ENCODE peak calls at places on chromosomes 2 and 18, in ten cellular contexts. One of them, this sample, is unnamed.

GRCh38 chr2:53512071-53512841 is 255.3 kb upstream of the CHAC2 start:
- DNase-seq in CD4-positive, alpha-beta T cell: no peak
- DNase-seq in NCI-H2171 treated with DMSO at 0.1 percent for 48 hours: no peak
- DNase-seq in stimulated activated CD4-positive, alpha-beta T cell treated with anti-CD3 and anti-CD28 coated beads, Interleukin-2, amount 100 ng/mL, for 48 hours: no peak
- DNase-seq in right cardiac atrium: no peak
- DNase-seq in HCT116: no peak
- DNase-seq in H9: no peak
- DNase-seq in stimulated activated CD8-positive, alpha-beta memory T cell treated with anti-CD3 and anti-CD28 coated beads, Interleukin-7, amount 100 ng/mL, for 24 hours: no peak
- DNase-seq in brain microvascular endothelial cell: no peak
- DNase-seq in uterus: no peak
- DNase-seq in this sample: no peak

GRCh38 chr2:28411956-28412609 is 19.4 kb downstream of the FOSL2 start:
- DNase-seq in uterus: no peak
- DNase-seq in HCT116: no peak
- DNase-seq in NCI-H2171 treated with DMSO at 0.1 percent for 48 hours: no peak
- DNase-seq in brain microvascular endothelial cell: no peak
- DNase-seq in CD4-positive, alpha-beta T cell: no peak
- DNase-seq in stimulated activated CD4-positive, alpha-beta T cell treated with anti-CD3 and anti-CD28 coated beads, Interleukin-2, amount 100 ng/mL, for 48 hours: no peak
- DNase-seq in stimulated activated CD8-positive, alpha-beta memory T cell treated with anti-CD3 and anti-CD28 coated beads, Interleukin-7, amount 100 ng/mL, for 24 hours: no peak
- DNase-seq in right cardiac atrium: no peak
- DNase-seq in H9: no peak
- DNase-seq in this sample: no peak

GRCh38 chr2:239002960-239003932 is 155.4 kb downstream of the TWIST2 start:
- DNase-seq in right cardiac atrium: peak
- DNase-seq in CD4-positive, alpha-beta T cell: no peak
- DNase-seq in stimulated activated CD8-positive, alpha-beta memory T cell treated with anti-CD3 and anti-CD28 coated beads, Interleukin-7, amount 100 ng/mL, for 24 hours: no peak
- DNase-seq in brain microvascular endothelial cell: no peak
- DNase-seq in uterus: peak
- DNase-seq in HCT116: no peak
- DNase-seq in stimulated activated CD4-positive, alpha-beta T cell treated with anti-CD3 and anti-CD28 coated beads, Interleukin-2, amount 100 ng/mL, for 48 hours: no peak
- DNase-seq in NCI-H2171 treated with DMSO at 0.1 percent for 48 hours: no peak
- DNase-seq in H9: no peak
- DNase-seq in this sample: no peak

GRCh38 chr2:66318009-66318561 is 116.8 kb upstream of the MEIS1 start:
- DNase-seq in stimulated activated CD8-positive, alpha-beta memory T cell treated with anti-CD3 and anti-CD28 coated beads, Interleukin-7, amount 100 ng/mL, for 24 hours: no peak
- DNase-seq in HCT116: no peak
- DNase-seq in right cardiac atrium: no peak
- DNase-seq in uterus: no peak
- DNase-seq in H9: no peak
- DNase-seq in NCI-H2171 treated with DMSO at 0.1 percent for 48 hours: no peak
- DNase-seq in CD4-positive, alpha-beta T cell: no peak
- DNase-seq in brain microvascular endothelial cell: no peak
- DNase-seq in stimulated activated CD4-positive, alpha-beta T cell treated with anti-CD3 and anti-CD28 coated beads, Interleukin-2, amount 100 ng/mL, for 48 hours: no peak
- DNase-seq in this sample: no peak

GRCh38 chr2:120293991-120294329 is 41.3 kb downstream of the RALB start:
- DNase-seq in NCI-H2171 treated with DMSO at 0.1 percent for 48 hours: no peak
- DNase-seq in HCT116: no peak
- DNase-seq in right cardiac atrium: no peak
- DNase-seq in CD4-positive, alpha-beta T cell: no peak
- DNase-seq in stimulated activated CD4-positive, alpha-beta T cell treated with anti-CD3 and anti-CD28 coated beads, Interleukin-2, amount 100 ng/mL, for 48 hours: no peak
- DNase-seq in H9: no peak
- DNase-seq in uterus: no peak
- DNase-seq in brain microvascular endothelial cell: no peak
- DNase-seq in stimulated activated CD8-positive, alpha-beta memory T cell treated with anti-CD3 and anti-CD28 coated beads, Interleukin-7, amount 100 ng/mL, for 24 hours: no peak
- DNase-seq in this sample: no peak

GRCh38 chr2:132857334-132857733 is 187.3 kb upstream of the LYPD1 start:
- DNase-seq in CD4-positive, alpha-beta T cell: no peak
- DNase-seq in H9: no peak
- DNase-seq in right cardiac atrium: no peak
- DNase-seq in stimulated activated CD8-positive, alpha-beta memory T cell treated with anti-CD3 and anti-CD28 coated beads, Interleukin-7, amount 100 ng/mL, for 24 hours: no peak
- DNase-seq in brain microvascular endothelial cell: no peak
- DNase-seq in HCT116: no peak
- DNase-seq in NCI-H2171 treated with DMSO at 0.1 percent for 48 hours: no peak
- DNase-seq in uterus: no peak
- DNase-seq in stimulated activated CD4-positive, alpha-beta T cell treated with anti-CD3 and anti-CD28 coated beads, Interleukin-2, amount 100 ng/mL, for 48 hours: no peak
- DNase-seq in this sample: no peak

GRCh38 chr2:56580242-56580641 is 396.5 kb downstream of the CCDC85A start:
- DNase-seq in stimulated activated CD8-positive, alpha-beta memory T cell treated with anti-CD3 and anti-CD28 coated beads, Interleukin-7, amount 100 ng/mL, for 24 hours: no peak
- DNase-seq in uterus: no peak
- DNase-seq in stimulated activated CD4-positive, alpha-beta T cell treated with anti-CD3 and anti-CD28 coated beads, Interleukin-2, amount 100 ng/mL, for 48 hours: no peak
- DNase-seq in HCT116: no peak
- DNase-seq in right cardiac atrium: no peak
- DNase-seq in H9: no peak
- DNase-seq in NCI-H2171 treated with DMSO at 0.1 percent for 48 hours: no peak
- DNase-seq in CD4-positive, alpha-beta T cell: no peak
- DNase-seq in brain microvascular endothelial cell: no peak
- DNase-seq in this sample: no peak

GRCh38 chr2:222410534-222410933 is 13.8 kb upstream of the SGPP2 start:
- DNase-seq in brain microvascular endothelial cell: no peak
- DNase-seq in H9: peak
- DNase-seq in uterus: no peak
- DNase-seq in stimulated activated CD4-positive, alpha-beta T cell treated with anti-CD3 and anti-CD28 coated beads, Interleukin-2, amount 100 ng/mL, for 48 hours: no peak
- DNase-seq in CD4-positive, alpha-beta T cell: no peak
- DNase-seq in HCT116: no peak
- DNase-seq in stimulated activated CD8-positive, alpha-beta memory T cell treated with anti-CD3 and anti-CD28 coated beads, Interleukin-7, amount 100 ng/mL, for 24 hours: no peak
- DNase-seq in right cardiac atrium: no peak
- DNase-seq in NCI-H2171 treated with DMSO at 0.1 percent for 48 hours: peak
- DNase-seq in this sample: no peak

GRCh38 chr2:30769891-30770462 is 37.3 kb downstream of the CAPN13 start:
- DNase-seq in HCT116: no peak
- DNase-seq in H9: no peak
- DNase-seq in brain microvascular endothelial cell: no peak
- DNase-seq in CD4-positive, alpha-beta T cell: no peak
- DNase-seq in stimulated activated CD4-positive, alpha-beta T cell treated with anti-CD3 and anti-CD28 coated beads, Interleukin-2, amount 100 ng/mL, for 48 hours: no peak
- DNase-seq in stimulated activated CD8-positive, alpha-beta memory T cell treated with anti-CD3 and anti-CD28 coated beads, Interleukin-7, amount 100 ng/mL, for 24 hours: no peak
- DNase-seq in uterus: no peak
- DNase-seq in right cardiac atrium: no peak
- DNase-seq in NCI-H2171 treated with DMSO at 0.1 percent for 48 hours: no peak
- DNase-seq in this sample: no peak

GRCh38 chr2:159856760-159857159 is 58.8 kb upstream of the CD302 start:
- DNase-seq in brain microvascular endothelial cell: no peak
- DNase-seq in uterus: no peak
- DNase-seq in stimulated activated CD4-positive, alpha-beta T cell treated with anti-CD3 and anti-CD28 coated beads, Interleukin-2, amount 100 ng/mL, for 48 hours: no peak
- DNase-seq in CD4-positive, alpha-beta T cell: no peak
- DNase-seq in stimulated activated CD8-positive, alpha-beta memory T cell treated with anti-CD3 and anti-CD28 coated beads, Interleukin-7, amount 100 ng/mL, for 24 hours: no peak
- DNase-seq in NCI-H2171 treated with DMSO at 0.1 percent for 48 hours: no peak
- DNase-seq in right cardiac atrium: no peak
- DNase-seq in HCT116: no peak
- DNase-seq in H9: no peak
- DNase-seq in this sample: no peak

GRCh38 chr2:149765003-149765402 is 177.4 kb upstream of the MMADHC start:
- DNase-seq in right cardiac atrium: no peak
- DNase-seq in CD4-positive, alpha-beta T cell: no peak
- DNase-seq in NCI-H2171 treated with DMSO at 0.1 percent for 48 hours: no peak
- DNase-seq in stimulated activated CD4-positive, alpha-beta T cell treated with anti-CD3 and anti-CD28 coated beads, Interleukin-2, amount 100 ng/mL, for 48 hours: no peak
- DNase-seq in H9: no peak
- DNase-seq in uterus: no peak
- DNase-seq in brain microvascular endothelial cell: no peak
- DNase-seq in stimulated activated CD8-positive, alpha-beta memory T cell treated with anti-CD3 and anti-CD28 coated beads, Interleukin-7, amount 100 ng/mL, for 24 hours: no peak
- DNase-seq in HCT116: no peak
- DNase-seq in this sample: no peak

GRCh38 chr2:122851972-122852531 is 1096.6 kb downstream of the TSN start:
- DNase-seq in brain microvascular endothelial cell: no peak
- DNase-seq in stimulated activated CD4-positive, alpha-beta T cell treated with anti-CD3 and anti-CD28 coated beads, Interleukin-2, amount 100 ng/mL, for 48 hours: no peak
- DNase-seq in right cardiac atrium: no peak
- DNase-seq in HCT116: no peak
- DNase-seq in uterus: no peak
- DNase-seq in H9: no peak
- DNase-seq in NCI-H2171 treated with DMSO at 0.1 percent for 48 hours: no peak
- DNase-seq in CD4-positive, alpha-beta T cell: no peak
- DNase-seq in stimulated activated CD8-positive, alpha-beta memory T cell treated with anti-CD3 and anti-CD28 coated beads, Interleukin-7, amount 100 ng/mL, for 24 hours: no peak
- DNase-seq in this sample: no peak

GRCh38 chr2:195683174-195683573 is 26.1 kb downstream of the SLC39A10 start:
- DNase-seq in uterus: no peak
- DNase-seq in stimulated activated CD8-positive, alpha-beta memory T cell treated with anti-CD3 and anti-CD28 coated beads, Interleukin-7, amount 100 ng/mL, for 24 hours: no peak
- DNase-seq in stimulated activated CD4-positive, alpha-beta T cell treated with anti-CD3 and anti-CD28 coated beads, Interleukin-2, amount 100 ng/mL, for 48 hours: no peak
- DNase-seq in H9: no peak
- DNase-seq in NCI-H2171 treated with DMSO at 0.1 percent for 48 hours: no peak
- DNase-seq in HCT116: no peak
- DNase-seq in brain microvascular endothelial cell: peak
- DNase-seq in CD4-positive, alpha-beta T cell: no peak
- DNase-seq in right cardiac atrium: no peak
- DNase-seq in this sample: no peak

GRCh38 chr18:51185075-51185474 is 12.4 kb downstream of the MEX3C start:
- DNase-seq in right cardiac atrium: no peak
- DNase-seq in brain microvascular endothelial cell: no peak
- DNase-seq in NCI-H2171 treated with DMSO at 0.1 percent for 48 hours: no peak
- DNase-seq in HCT116: no peak
- DNase-seq in stimulated activated CD8-positive, alpha-beta memory T cell treated with anti-CD3 and anti-CD28 coated beads, Interleukin-7, amount 100 ng/mL, for 24 hours: no peak
- DNase-seq in uterus: no peak
- DNase-seq in stimulated activated CD4-positive, alpha-beta T cell treated with anti-CD3 and anti-CD28 coated beads, Interleukin-2, amount 100 ng/mL, for 48 hours: no peak
- DNase-seq in CD4-positive, alpha-beta T cell: no peak
- DNase-seq in H9: no peak
- DNase-seq in this sample: no peak

GRCh38 chr2:164145093-164145987 is 409.5 kb upstream of the FIGN start:
- DNase-seq in NCI-H2171 treated with DMSO at 0.1 percent for 48 hours: no peak
- DNase-seq in H9: no peak
- DNase-seq in CD4-positive, alpha-beta T cell: no peak
- DNase-seq in stimulated activated CD8-positive, alpha-beta memory T cell treated with anti-CD3 and anti-CD28 coated beads, Interleukin-7, amount 100 ng/mL, for 24 hours: no peak
- DNase-seq in HCT116: no peak
- DNase-seq in right cardiac atrium: no peak
- DNase-seq in uterus: no peak
- DNase-seq in stimulated activated CD4-positive, alpha-beta T cell treated with anti-CD3 and anti-CD28 coated beads, Interleukin-2, amount 100 ng/mL, for 48 hours: no peak
- DNase-seq in brain microvascular endothelial cell: peak
- DNase-seq in this sample: no peak

GRCh38 chr18:44816449-44816848 is 135.8 kb downstream of the SETBP1 start:
- DNase-seq in H9: no peak
- DNase-seq in uterus: no peak
- DNase-seq in brain microvascular endothelial cell: no peak
- DNase-seq in stimulated activated CD8-positive, alpha-beta memory T cell treated with anti-CD3 and anti-CD28 coated beads, Interleukin-7, amount 100 ng/mL, for 24 hours: no peak
- DNase-seq in stimulated activated CD4-positive, alpha-beta T cell treated with anti-CD3 and anti-CD28 coated beads, Interleukin-2, amount 100 ng/mL, for 48 hours: no peak
- DNase-seq in HCT116: no peak
- DNase-seq in CD4-positive, alpha-beta T cell: no peak
- DNase-seq in NCI-H2171 treated with DMSO at 0.1 percent for 48 hours: no peak
- DNase-seq in right cardiac atrium: no peak
- DNase-seq in this sample: no peak

GRCh38 chr2:43067254-43068052 is 159.0 kb downstream of the ZFP36L2 start:
- DNase-seq in HCT116: no peak
- DNase-seq in brain microvascular endothelial cell: no peak
- DNase-seq in stimulated activated CD8-positive, alpha-beta memory T cell treated with anti-CD3 and anti-CD28 coated beads, Interleukin-7, amount 100 ng/mL, for 24 hours: no peak
- DNase-seq in uterus: no peak
- DNase-seq in CD4-positive, alpha-beta T cell: no peak
- DNase-seq in right cardiac atrium: peak
- DNase-seq in NCI-H2171 treated with DMSO at 0.1 percent for 48 hours: no peak
- DNase-seq in stimulated activated CD4-positive, alpha-beta T cell treated with anti-CD3 and anti-CD28 coated beads, Interleukin-2, amount 100 ng/mL, for 48 hours: no peak
- DNase-seq in H9: no peak
- DNase-seq in this sample: no peak

GRCh38 chr2:102355526-102356380 is at the start of gene IL18R1:
- DNase-seq in NCI-H2171 treated with DMSO at 0.1 percent for 48 hours: peak
- DNase-seq in brain microvascular endothelial cell: peak
- DNase-seq in HCT116: peak
- DNase-seq in uterus: peak
- DNase-seq in stimulated activated CD4-positive, alpha-beta T cell treated with anti-CD3 and anti-CD28 coated beads, Interleukin-2, amount 100 ng/mL, for 48 hours: peak
- DNase-seq in stimulated activated CD8-positive, alpha-beta memory T cell treated with anti-CD3 and anti-CD28 coated beads, Interleukin-7, amount 100 ng/mL, for 24 hours: peak
- DNase-seq in CD4-positive, alpha-beta T cell: peak
- DNase-seq in right cardiac atrium: peak
- DNase-seq in H9: peak
- DNase-seq in this sample: peak

GRCh38 chr2:12326449-12327190 is 390.1 kb upstream of the TRIB2 start:
- DNase-seq in HCT116: no peak
- DNase-seq in stimulated activated CD8-positive, alpha-beta memory T cell treated with anti-CD3 and anti-CD28 coated beads, Interleukin-7, amount 100 ng/mL, for 24 hours: no peak
- DNase-seq in H9: peak
- DNase-seq in NCI-H2171 treated with DMSO at 0.1 percent for 48 hours: no peak
- DNase-seq in stimulated activated CD4-positive, alpha-beta T cell treated with anti-CD3 and anti-CD28 coated beads, Interleukin-2, amount 100 ng/mL, for 48 hours: no peak
- DNase-seq in right cardiac atrium: no peak
- DNase-seq in CD4-positive, alpha-beta T cell: no peak
- DNase-seq in brain microvascular endothelial cell: no peak
- DNase-seq in uterus: no peak
- DNase-seq in this sample: no peak

GRCh38 chr2:127528487-127528886 is 2.2 kb upstream of the IWS1 start:
- DNase-seq in CD4-positive, alpha-beta T cell: no peak
- DNase-seq in NCI-H2171 treated with DMSO at 0.1 percent for 48 hours: no peak
- DNase-seq in stimulated activated CD8-positive, alpha-beta memory T cell treated with anti-CD3 and anti-CD28 coated beads, Interleukin-7, amount 100 ng/mL, for 24 hours: no peak
- DNase-seq in HCT116: no peak
- DNase-seq in brain microvascular endothelial cell: no peak
- DNase-seq in stimulated activated CD4-positive, alpha-beta T cell treated with anti-CD3 and anti-CD28 coated beads, Interleukin-2, amount 100 ng/mL, for 48 hours: no peak
- DNase-seq in right cardiac atrium: no peak
- DNase-seq in uterus: no peak
- DNase-seq in H9: no peak
- DNase-seq in this sample: no peak

GRCh38 chr2:44135307-44135706 is 33.4 kb upstream of the PPM1B start:
- DNase-seq in H9: no peak
- DNase-seq in CD4-positive, alpha-beta T cell: no peak
- DNase-seq in right cardiac atrium: no peak
- DNase-seq in stimulated activated CD8-positive, alpha-beta memory T cell treated with anti-CD3 and anti-CD28 coated beads, Interleukin-7, amount 100 ng/mL, for 24 hours: no peak
- DNase-seq in stimulated activated CD4-positive, alpha-beta T cell treated with anti-CD3 and anti-CD28 coated beads, Interleukin-2, amount 100 ng/mL, for 48 hours: no peak
- DNase-seq in uterus: no peak
- DNase-seq in brain microvascular endothelial cell: no peak
- DNase-seq in NCI-H2171 treated with DMSO at 0.1 percent for 48 hours: no peak
- DNase-seq in HCT116: no peak
- DNase-seq in this sample: no peak

GRCh38 chr2:166764216-166764615 is 124.1 kb upstream of the XIRP2 start:
- DNase-seq in stimulated activated CD4-positive, alpha-beta T cell treated with anti-CD3 and anti-CD28 coated beads, Interleukin-2, amount 100 ng/mL, for 48 hours: no peak
- DNase-seq in CD4-positive, alpha-beta T cell: no peak
- DNase-seq in stimulated activated CD8-positive, alpha-beta memory T cell treated with anti-CD3 and anti-CD28 coated beads, Interleukin-7, amount 100 ng/mL, for 24 hours: no peak
- DNase-seq in right cardiac atrium: no peak
- DNase-seq in uterus: no peak
- DNase-seq in NCI-H2171 treated with DMSO at 0.1 percent for 48 hours: no peak
- DNase-seq in H9: no peak
- DNase-seq in HCT116: no peak
- DNase-seq in brain microvascular endothelial cell: no peak
- DNase-seq in this sample: no peak

GRCh38 chr2:18791172-18791797 is 201.9 kb upstream of the NT5C1B start:
- DNase-seq in brain microvascular endothelial cell: peak
- DNase-seq in CD4-positive, alpha-beta T cell: no peak
- DNase-seq in stimulated activated CD4-positive, alpha-beta T cell treated with anti-CD3 and anti-CD28 coated beads, Interleukin-2, amount 100 ng/mL, for 48 hours: no peak
- DNase-seq in NCI-H2171 treated with DMSO at 0.1 percent for 48 hours: no peak
- DNase-seq in stimulated activated CD8-positive, alpha-beta memory T cell treated with anti-CD3 and anti-CD28 coated beads, Interleukin-7, amount 100 ng/mL, for 24 hours: no peak
- DNase-seq in right cardiac atrium: no peak
- DNase-seq in uterus: no peak
- DNase-seq in HCT116: no peak
- DNase-seq in H9: no peak
- DNase-seq in this sample: no peak

GRCh38 chr2:25286025-25286400 is 55.7 kb downstream of the DNMT3A start:
- DNase-seq in uterus: no peak
- DNase-seq in stimulated activated CD4-positive, alpha-beta T cell treated with anti-CD3 and anti-CD28 coated beads, Interleukin-2, amount 100 ng/mL, for 48 hours: peak
- DNase-seq in H9: peak
- DNase-seq in right cardiac atrium: no peak
- DNase-seq in stimulated activated CD8-positive, alpha-beta memory T cell treated with anti-CD3 and anti-CD28 coated beads, Interleukin-7, amount 100 ng/mL, for 24 hours: no peak
- DNase-seq in brain microvascular endothelial cell: peak
- DNase-seq in HCT116: no peak
- DNase-seq in CD4-positive, alpha-beta T cell: peak
- DNase-seq in NCI-H2171 treated with DMSO at 0.1 percent for 48 hours: no peak
- DNase-seq in this sample: peak

GRCh38 chr2:112168422-112169124 is 30.4 kb downstream of the FBLN7 start:
- DNase-seq in brain microvascular endothelial cell: no peak
- DNase-seq in HCT116: no peak
- DNase-seq in uterus: no peak
- DNase-seq in CD4-positive, alpha-beta T cell: no peak
- DNase-seq in right cardiac atrium: no peak
- DNase-seq in stimulated activated CD8-positive, alpha-beta memory T cell treated with anti-CD3 and anti-CD28 coated beads, Interleukin-7, amount 100 ng/mL, for 24 hours: no peak
- DNase-seq in H9: no peak
- DNase-seq in NCI-H2171 treated with DMSO at 0.1 percent for 48 hours: no peak
- DNase-seq in stimulated activated CD4-positive, alpha-beta T cell treated with anti-CD3 and anti-CD28 coated beads, Interleukin-2, amount 100 ng/mL, for 48 hours: no peak
- DNase-seq in this sample: no peak

GRCh38 chr18:48817021-48817461 is 133.7 kb downstream of the SMAD7 start:
- DNase-seq in HCT116: no peak
- DNase-seq in brain microvascular endothelial cell: no peak
- DNase-seq in uterus: peak
- DNase-seq in NCI-H2171 treated with DMSO at 0.1 percent for 48 hours: peak
- DNase-seq in CD4-positive, alpha-beta T cell: no peak
- DNase-seq in right cardiac atrium: no peak
- DNase-seq in H9: peak
- DNase-seq in stimulated activated CD8-positive, alpha-beta memory T cell treated with anti-CD3 and anti-CD28 coated beads, Interleukin-7, amount 100 ng/mL, for 24 hours: no peak
- DNase-seq in stimulated activated CD4-positive, alpha-beta T cell treated with anti-CD3 and anti-CD28 coated beads, Interleukin-2, amount 100 ng/mL, for 48 hours: no peak
- DNase-seq in this sample: no peak

GRCh38 chr18:10285283-10285640 is 169.2 kb upstream of the APCDD1 start:
- DNase-seq in HCT116: no peak
- DNase-seq in uterus: no peak
- DNase-seq in brain microvascular endothelial cell: no peak
- DNase-seq in CD4-positive, alpha-beta T cell: no peak
- DNase-seq in NCI-H2171 treated with DMSO at 0.1 percent for 48 hours: no peak
- DNase-seq in stimulated activated CD4-positive, alpha-beta T cell treated with anti-CD3 and anti-CD28 coated beads, Interleukin-2, amount 100 ng/mL, for 48 hours: no peak
- DNase-seq in H9: no peak
- DNase-seq in stimulated activated CD8-positive, alpha-beta memory T cell treated with anti-CD3 and anti-CD28 coated beads, Interleukin-7, amount 100 ng/mL, for 24 hours: no peak
- DNase-seq in right cardiac atrium: no peak
- DNase-seq in this sample: no peak

GRCh38 chr2:143034292-143035074 is 94.7 kb upstream of the ARHGAP15 start:
- DNase-seq in CD4-positive, alpha-beta T cell: peak
- DNase-seq in stimulated activated CD4-positive, alpha-beta T cell treated with anti-CD3 and anti-CD28 coated beads, Interleukin-2, amount 100 ng/mL, for 48 hours: peak
- DNase-seq in right cardiac atrium: no peak
- DNase-seq in uterus: peak
- DNase-seq in HCT116: peak
- DNase-seq in NCI-H2171 treated with DMSO at 0.1 percent for 48 hours: peak
- DNase-seq in H9: no peak
- DNase-seq in brain microvascular endothelial cell: peak
- DNase-seq in stimulated activated CD8-positive, alpha-beta memory T cell treated with anti-CD3 and anti-CD28 coated beads, Interleukin-7, amount 100 ng/mL, for 24 hours: no peak
- DNase-seq in this sample: peak